ENCODE peak calls at places on chromosome 13, in six cellular contexts. X is H1, L is GM12891, R is K562, Z is GM12878, P is HepG2. K is an unnamed sample.

GRCh38 chr13:30047154-30047874 is 196.9 kb upstream of the UBL3 start:
- DNase-seq in X (no peak), L (no peak), R (no peak), Z (no peak), P (no peak), K (no peak)

GRCh38 chr13:67119481-67119883 is 110.7 kb downstream of the PCDH9 start:
- DNase-seq in X (no peak), L (no peak), R (no peak), Z (no peak), P (no peak), K (no peak)

GRCh38 chr13:101231751-101232428 is 184.4 kb downstream of the NALCN start:
- DNase-seq in X (no peak), L (no peak), R (no peak), Z (no peak), P (no peak), K (no peak)

GRCh38 chr13:39531646-39532045 is 71.3 kb downstream of the LHFPL6 start:
- DNase-seq in X (no peak), L (no peak), R (no peak), Z (no peak), P (no peak), K (no peak)

GRCh38 chr13:114010401-114011101 is 36.7 kb upstream of the C13orf46 start:
- DNase-seq in X (no peak), L (no peak), R (no peak), Z (no peak), P (no peak), K (no peak)

GRCh38 chr13:102558029-102558428 is 38.8 kb upstream of the TPP2 start:
- DNase-seq in X (no peak), L (no peak), R (no peak), Z (no peak), P (no peak), K (no peak)

GRCh38 chr13:81446441-81446840 is 1105.5 kb upstream of the SPRY2 start:
- DNase-seq in X (no peak), L (no peak), R (no peak), Z (no peak), P (no peak), K (no peak)

GRCh38 chr13:75135325-75135825 is 346.6 kb downstream of the TBC1D4 start:
- DNase-seq in X (no peak), L (no peak), R (no peak), Z (no peak), P (no peak), K (no peak)

GRCh38 chr13:52085416-52085815 is 43.5 kb downstream of the NEK5 start:
- DNase-seq in X (no peak), L (no peak), R (no peak), Z (no peak), P (no peak), K (no peak)

GRCh38 chr13:68608147-68608546 is 1378.0 kb upstream of the PCDH9 start:
- DNase-seq in X (no peak), L (no peak), R (no peak), Z (no peak), P (no peak), K (no peak)

GRCh38 chr13:98071316-98071715 is 71.6 kb upstream of the FARP1 start:
- DNase-seq in X (no peak), L (no peak), R (no peak), Z (no peak), P (no peak), K (no peak)

GRCh38 chr13:79655509-79655908 is 174.6 kb downstream of the NDFIP2 start:
- DNase-seq in X (no peak), L (no peak), R (no peak), Z (no peak), P (no peak), K (no peak)
- TF ChIP-seq POLR2A in X (no peak), L (no peak), R (no peak), Z (no peak), P (no peak), K (no peak)

DNA sequence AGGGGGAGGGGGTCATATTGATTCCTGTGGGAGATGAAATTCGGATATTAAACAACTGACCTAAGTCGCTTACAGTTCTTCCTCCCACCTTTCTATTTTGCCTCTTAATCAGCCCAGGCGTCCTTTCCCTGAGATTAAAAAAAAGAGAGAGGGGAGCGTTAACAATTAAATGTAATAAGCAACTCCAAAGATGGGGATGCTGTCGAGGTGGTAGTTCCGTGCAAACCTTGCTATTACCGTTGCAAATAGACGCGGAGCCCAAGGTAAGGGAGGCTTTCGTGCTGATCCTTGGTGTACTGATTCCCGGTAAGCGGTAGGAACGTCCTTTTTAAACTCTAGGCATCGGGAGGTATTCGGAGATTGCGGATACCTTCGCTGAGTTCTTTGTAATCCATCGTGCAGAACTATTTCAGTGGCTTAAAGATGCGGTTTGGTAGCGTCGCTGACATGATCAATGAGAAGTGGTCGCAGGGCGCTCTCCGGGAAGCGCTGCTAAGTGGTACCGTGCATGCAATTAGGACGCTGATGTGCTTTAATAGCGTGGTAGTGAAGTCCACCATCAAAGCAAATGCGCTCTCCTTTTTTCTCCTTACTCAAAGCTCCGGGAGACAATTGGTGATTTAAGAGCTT is 3.1 kb downstream of the SLITRK5 start:
- DNase-seq in X (no peak), L (no peak), R (no peak), Z (no peak), P (no peak), K (no peak)
- TF ChIP-seq TAF1 in X (no peak), L (no peak), R (no peak), Z (no peak), P (no peak), K (no peak)

DNA sequence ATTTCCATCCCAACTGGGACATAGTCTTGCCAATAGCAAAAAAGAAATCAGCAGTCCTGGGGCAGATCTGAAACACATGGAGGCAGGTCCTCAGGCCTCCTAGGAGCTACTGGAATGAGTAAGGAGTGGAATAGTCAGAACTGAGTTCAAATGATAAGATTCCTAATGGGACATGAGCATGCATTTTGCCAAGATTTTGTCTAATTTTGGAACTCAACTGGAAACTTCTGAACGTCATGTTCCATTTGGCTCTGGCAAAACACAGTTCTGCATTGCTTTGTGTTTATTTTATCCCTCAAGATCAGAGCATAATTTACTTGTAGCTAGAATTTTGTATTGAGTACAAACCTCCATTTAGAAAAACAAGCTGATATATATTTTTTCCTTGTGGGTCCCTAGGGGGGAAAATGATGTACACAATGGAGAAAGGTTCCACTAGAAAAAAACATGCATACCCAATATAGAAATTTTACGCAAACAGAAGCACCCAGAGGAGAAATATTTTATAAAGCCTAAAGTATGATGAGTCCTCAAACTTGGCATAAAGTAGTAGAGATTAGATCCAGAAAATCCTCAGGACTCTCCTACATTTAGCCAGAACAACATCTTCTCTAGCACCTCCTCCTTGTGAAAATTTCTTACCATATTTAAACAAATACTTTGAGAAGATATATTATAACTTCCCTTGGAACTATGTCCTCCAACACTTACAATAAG is 149.0 kb upstream of the SERP2 start:
- DNase-seq in X (no peak), L (no peak), R (no peak), Z (no peak), P (no peak), K (no peak)
- TF ChIP-seq POLR2AphosphoS5 in X (no peak), L (no peak), R (no peak), Z (no peak), P (no peak), K (no peak)

GRCh38 chr13:41058229-41059070 is 2.9 kb upstream of the WBP4 start:
- DNase-seq in X (no peak), L (no peak), R (no peak), Z (no peak), P (no peak), K (no peak)
- TF ChIP-seq POLR2A in X (no peak), L (no peak), R (no peak), Z (no peak), P (no peak), K (no peak)

DNA sequence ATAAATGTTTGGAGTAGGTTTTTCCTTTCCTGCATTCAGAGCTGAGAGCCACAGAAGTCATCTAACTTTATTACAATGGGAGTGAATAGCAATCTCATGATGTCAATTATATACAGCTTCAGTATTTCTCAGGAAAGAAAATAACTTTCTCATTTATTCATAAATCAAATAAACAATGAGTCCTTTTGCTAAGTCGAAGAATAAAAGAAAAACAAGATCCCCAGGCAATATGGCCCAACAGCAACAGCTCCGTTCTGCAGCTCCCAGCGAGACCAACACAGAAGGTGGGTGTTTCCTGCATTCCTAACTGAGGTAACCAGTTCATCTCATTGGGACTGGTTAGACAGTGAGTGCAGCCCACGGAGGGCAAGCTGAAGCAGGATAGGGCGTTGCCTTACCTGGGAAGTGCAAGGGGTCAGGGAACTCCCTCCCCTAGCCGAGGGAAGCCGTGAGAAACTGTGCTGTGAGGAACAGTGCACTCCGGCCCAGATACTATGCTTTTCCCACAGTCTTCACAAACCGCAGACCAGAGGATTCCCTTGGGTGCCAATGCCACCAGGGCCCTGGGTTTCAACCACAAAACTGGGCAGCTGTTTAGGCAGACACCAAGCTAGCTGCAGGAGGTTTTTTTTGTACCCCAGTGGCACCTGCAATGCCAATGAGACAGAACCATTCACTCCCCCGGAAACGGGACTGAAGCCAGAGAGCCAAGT is 128.2 kb downstream of the SLITRK1 start:
- DNase-seq in X (no peak), L (no peak), R (no peak), Z (no peak), P (no peak), K (no peak)
- TF ChIP-seq TAF1 in X (no peak), L (no peak), R (no peak), Z (no peak), P (no peak), K (no peak)

GRCh38 chr13:90627813-90628212 is 719.7 kb upstream of the MIR17HG start:
- DNase-seq in X (no peak), L (no peak), R (no peak), Z (no peak), P (no peak), K (no peak)
- TF ChIP-seq POLR2AphosphoS5 in X (no peak), L (no peak), R (no peak), Z (no peak), P (no peak), K (no peak)

DNA sequence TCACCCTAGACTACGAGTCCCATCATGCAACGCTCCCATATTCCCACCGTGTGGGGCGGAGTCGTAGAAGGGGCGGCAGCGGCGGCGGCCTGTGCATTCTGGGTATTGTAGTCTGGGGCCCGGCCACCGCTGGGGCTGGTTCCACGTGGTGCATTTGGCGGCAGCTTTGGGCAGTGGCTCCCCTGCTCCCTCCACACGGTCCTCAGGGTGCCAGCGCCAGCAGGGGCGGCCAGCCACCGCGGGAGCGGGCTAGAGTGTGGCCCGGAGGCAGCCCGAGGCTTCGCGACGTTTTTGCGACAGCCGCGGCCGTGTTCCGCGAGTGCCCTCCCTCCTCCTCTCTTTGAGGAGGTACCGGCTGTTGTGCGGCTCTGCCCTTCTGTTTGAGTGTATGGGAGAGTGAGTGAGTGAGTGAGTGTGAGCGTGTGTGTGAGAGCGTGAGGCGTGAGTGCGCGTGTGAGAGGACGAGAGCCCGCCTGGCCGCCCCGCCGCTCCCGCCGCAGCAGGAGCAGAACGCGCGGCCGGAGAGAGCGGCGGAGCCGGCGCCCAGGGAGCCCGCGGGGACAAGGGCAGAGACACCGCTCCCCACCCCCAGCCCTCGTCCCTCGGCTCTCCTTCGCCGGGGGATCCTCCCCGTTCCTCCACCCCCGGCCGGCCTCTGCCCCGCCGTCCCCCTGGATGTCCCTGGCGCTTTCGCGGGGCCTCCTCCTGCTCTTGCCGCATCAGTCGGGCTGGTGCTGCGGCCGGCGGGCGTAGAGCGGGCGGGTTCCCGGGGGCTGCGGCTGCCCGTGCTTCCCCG is at the start of gene CDK8:
- DNase-seq in X (peak; percentile 38), L (peak; percentile 68), R (peak; percentile 76), Z (peak; percentile 48), P (peak; percentile 83), K (peak; percentile 60)
- TF ChIP-seq POLR2A in X (peak; percentile 20), L (no peak), R (peak; percentile 81), Z (peak; percentile 87), P (peak; percentile 62), K (peak; percentile 79)

K was measured in GM12892.